ENCODE peak calls at places on chromosomes 13 and 19, in six cellular contexts. V, G, E, W, D and J are unnamed samples.

GRCh38 chr13:34349091-34349722 is 531.3 kb downstream of the RFC3 start:
- DNase-seq in E (no peak), D (no peak), V (peak), G (no peak), W (no peak), J (no peak)

GRCh38 chr13:28820099-28821051 is at the start of gene MTUS2:
- DNase-seq in E (no peak), G (peak), D (no peak), W (no peak), V (peak), J (no peak)

GRCh38 chr13:35179494-35179893 is 237.4 kb downstream of the NBEA start:
- DNase-seq in V (no peak), D (no peak), W (no peak), E (no peak), G (no peak), J (no peak)

GRCh38 chr19:17902701-17903100 is 30.1 kb upstream of the CCDC124 start:
- DNase-seq in D (no peak), G (no peak), V (no peak), E (no peak), W (no peak), J (no peak)

GRCh38 chr19:47492571-47493377 is 8.8 kb upstream of the KPTN start:
- DNase-seq in V (no peak), E (no peak), G (no peak), W (peak), D (no peak), J (no peak)

GRCh38 chr19:51772977-51773376 is 12.0 kb downstream of the FPR2 start:
- DNase-seq in V (no peak), E (no peak), G (no peak), W (no peak), D (peak), J (no peak)

GRCh38 chr19:44752816-44753618 is 4.5 kb downstream of the BCL3 start:
- DNase-seq in E (peak), G (peak), V (peak), W (peak), D (peak), J (peak)

GRCh38 chr13:113209336-113209879 is at the start of gene CUL4A:
- DNase-seq in E (peak), W (peak), G (peak), V (peak), D (peak), J (peak)

GRCh38 chr13:98216135-98216565 is 39.1 kb upstream of the RNF113B start:
- DNase-seq in E (no peak), G (no peak), W (no peak), V (no peak), D (no peak), J (no peak)

GRCh38 chr19:7492142-7493055 is 3.6 kb upstream of the PEX11G start:
- DNase-seq in G (no peak), E (no peak), V (no peak), W (no peak), D (peak), J (peak)

GRCh38 chr13:43785681-43786471 is 896 bp downstream of the ENOX1 start:
- DNase-seq in W (peak), V (peak), D (no peak), G (peak), E (no peak), J (no peak)

GRCh38 chr19:46487802-46488445 is 7.7 kb downstream of the PNMA8B start:
- DNase-seq in D (peak), G (peak), W (no peak), E (peak), V (peak), J (peak)

GRCh38 chr19:6060600-6061391 is 49.5 kb downstream of the RFX2 start:
- DNase-seq in G (peak), D (no peak), W (no peak), E (no peak), V (peak), J (no peak)

GRCh38 chr13:46622918-46623256 is 69.9 kb downstream of the LRCH1 start:
- DNase-seq in G (no peak), D (no peak), E (no peak), W (no peak), V (peak), J (no peak)

GRCh38 chr13:48573213-48573612 is 40.3 kb upstream of the RCBTB2 start:
- DNase-seq in D (no peak), W (no peak), E (no peak), V (no peak), G (no peak), J (no peak)